ENCODE peak calls at places on chromosomes 7 and 10, in six cellular contexts. One of them, this sample, is unnamed.

GRCh38 chr10:112360308-112361270 is 13.3 kb upstream of the ACSL5 start:
- DNase-seq in SK-N-SH: no peak
- DNase-seq in GM23338: peak
- DNase-seq in neural progenitor cell: no peak
- DNase-seq in hepatocyte: no peak
- DNase-seq in GM23248: peak
- DNase-seq in this sample: peak

GRCh38 chr7:25949672-25950487 is 202.1 kb upstream of the NFE2L3 start:
- DNase-seq in SK-N-SH: no peak
- DNase-seq in GM23338: peak
- DNase-seq in neural progenitor cell: peak
- DNase-seq in hepatocyte: peak
- DNase-seq in GM23248: peak
- DNase-seq in this sample: no peak

GRCh38 chr7:867406-868188 is 8.8 kb upstream of the GET4 start:
- DNase-seq in SK-N-SH: no peak
- DNase-seq in GM23338: no peak
- DNase-seq in neural progenitor cell: no peak
- DNase-seq in hepatocyte: no peak
- DNase-seq in GM23248: peak
- DNase-seq in this sample: no peak

GRCh38 chr10:128527730-128528129 is 401.5 kb upstream of the MKI67 start:
- DNase-seq in SK-N-SH: no peak
- DNase-seq in GM23338: no peak
- DNase-seq in neural progenitor cell: no peak
- DNase-seq in hepatocyte: no peak
- DNase-seq in GM23248: no peak
- DNase-seq in this sample: no peak

GRCh38 chr7:99021941-99022560 is 121.9 kb downstream of the SMURF1 start:
- DNase-seq in SK-N-SH: no peak
- DNase-seq in GM23338: no peak
- DNase-seq in neural progenitor cell: no peak
- DNase-seq in hepatocyte: no peak
- DNase-seq in GM23248: no peak
- DNase-seq in this sample: peak

GRCh38 chr10:22344204-22344603 is 1.1 kb upstream of the SPAG6 start:
- DNase-seq in SK-N-SH: no peak
- DNase-seq in GM23338: no peak
- DNase-seq in neural progenitor cell: no peak
- DNase-seq in hepatocyte: no peak
- DNase-seq in GM23248: no peak
- DNase-seq in this sample: no peak

GRCh38 chr7:84277628-84278224 is 83.1 kb upstream of the SEMA3A start:
- DNase-seq in SK-N-SH: no peak
- DNase-seq in GM23338: peak
- DNase-seq in neural progenitor cell: peak
- DNase-seq in hepatocyte: no peak
- DNase-seq in GM23248: no peak
- DNase-seq in this sample: no peak

GRCh38 chr10:972763-973162 is 15.5 kb upstream of the GTPBP4 start:
- DNase-seq in SK-N-SH: no peak
- DNase-seq in GM23338: no peak
- DNase-seq in neural progenitor cell: no peak
- DNase-seq in hepatocyte: no peak
- DNase-seq in GM23248: no peak
- DNase-seq in this sample: no peak

GRCh38 chr7:117118579-117119180 is 165.4 kb downstream of the ST7 start:
- DNase-seq in SK-N-SH: no peak
- DNase-seq in GM23338: peak
- DNase-seq in neural progenitor cell: no peak
- DNase-seq in hepatocyte: no peak
- DNase-seq in GM23248: no peak
- DNase-seq in this sample: no peak

GRCh38 chr10:44619521-44619920 is 234.6 kb upstream of the CXCL12 start:
- DNase-seq in SK-N-SH: no peak
- DNase-seq in GM23338: no peak
- DNase-seq in neural progenitor cell: no peak
- DNase-seq in hepatocyte: no peak
- DNase-seq in GM23248: peak
- DNase-seq in this sample: no peak

GRCh38 chr7:25255603-25256320 is 27.5 kb upstream of the NPVF start:
- DNase-seq in SK-N-SH: no peak
- DNase-seq in GM23338: no peak
- DNase-seq in neural progenitor cell: peak
- DNase-seq in hepatocyte: peak
- DNase-seq in GM23248: no peak
- DNase-seq in this sample: no peak

GRCh38 chr7:44348300-44348699 is 22.9 kb upstream of the CAMK2B start:
- DNase-seq in SK-N-SH: peak
- DNase-seq in GM23338: peak
- DNase-seq in neural progenitor cell: peak
- DNase-seq in hepatocyte: no peak
- DNase-seq in GM23248: peak
- DNase-seq in this sample: peak

GRCh38 chr10:4546500-4546899 is 279.5 kb upstream of the AKR1E2 start:
- DNase-seq in SK-N-SH: no peak
- DNase-seq in GM23338: no peak
- DNase-seq in neural progenitor cell: no peak
- DNase-seq in hepatocyte: peak
- DNase-seq in GM23248: peak
- DNase-seq in this sample: peak

GRCh38 chr10:94193466-94193924 is 169.2 kb downstream of the NOC3L start:
- DNase-seq in SK-N-SH: no peak
- DNase-seq in GM23338: peak
- DNase-seq in neural progenitor cell: peak
- DNase-seq in hepatocyte: no peak
- DNase-seq in GM23248: peak
- DNase-seq in this sample: no peak

GRCh38 chr10:103757531-103758293 is 97.7 kb downstream of the SH3PXD2A start:
- DNase-seq in SK-N-SH: no peak
- DNase-seq in GM23338: peak
- DNase-seq in neural progenitor cell: no peak
- DNase-seq in hepatocyte: peak
- DNase-seq in GM23248: peak
- DNase-seq in this sample: peak

GRCh38 chr10:130265542-130265941 is 129.4 kb downstream of the GLRX3 start:
- DNase-seq in SK-N-SH: no peak
- DNase-seq in GM23338: no peak
- DNase-seq in neural progenitor cell: no peak
- DNase-seq in hepatocyte: no peak
- DNase-seq in GM23248: no peak
- DNase-seq in this sample: no peak

GRCh38 chr7:133452611-133453010 is 199.7 kb downstream of the EXOC4 start:
- DNase-seq in SK-N-SH: no peak
- DNase-seq in GM23338: no peak
- DNase-seq in neural progenitor cell: no peak
- DNase-seq in hepatocyte: no peak
- DNase-seq in GM23248: no peak
- DNase-seq in this sample: no peak

GRCh38 chr7:79504607-79505389 is 51.3 kb upstream of the MAGI2 start:
- DNase-seq in SK-N-SH: no peak
- DNase-seq in GM23338: peak
- DNase-seq in neural progenitor cell: peak
- DNase-seq in hepatocyte: peak
- DNase-seq in GM23248: peak
- DNase-seq in this sample: peak

GRCh38 chr7:64562621-64563275 is at the start of gene ZNF680:
- DNase-seq in SK-N-SH: peak
- DNase-seq in GM23338: peak
- DNase-seq in neural progenitor cell: no peak
- DNase-seq in hepatocyte: no peak
- DNase-seq in GM23248: peak
- DNase-seq in this sample: peak

GRCh38 chr7:133081119-133081604 is 728 bp downstream of the CHCHD3 start:
- DNase-seq in SK-N-SH: peak
- DNase-seq in GM23338: peak
- DNase-seq in neural progenitor cell: peak
- DNase-seq in hepatocyte: peak
- DNase-seq in GM23248: peak
- DNase-seq in this sample: peak

GRCh38 chr10:42989481-42989921 is 87.4 kb upstream of the RET start:
- DNase-seq in SK-N-SH: no peak
- DNase-seq in GM23338: no peak
- DNase-seq in neural progenitor cell: no peak
- DNase-seq in hepatocyte: no peak
- DNase-seq in GM23248: no peak
- DNase-seq in this sample: no peak

GRCh38 chr10:6973904-6974303 is 393.8 kb upstream of the PRKCQ start:
- DNase-seq in SK-N-SH: no peak
- DNase-seq in GM23338: no peak
- DNase-seq in neural progenitor cell: no peak
- DNase-seq in hepatocyte: no peak
- DNase-seq in GM23248: no peak
- DNase-seq in this sample: no peak

GRCh38 chr7:106640368-106641141 is 20.4 kb downstream of the CCDC71L start:
- DNase-seq in SK-N-SH: no peak
- DNase-seq in GM23338: no peak
- DNase-seq in neural progenitor cell: no peak
- DNase-seq in hepatocyte: no peak
- DNase-seq in GM23248: peak
- DNase-seq in this sample: no peak

GRCh38 chr7:150631084-150631824 is 931 bp downstream of the GIMAP6 start:
- DNase-seq in SK-N-SH: no peak
- DNase-seq in GM23338: no peak
- DNase-seq in neural progenitor cell: no peak
- DNase-seq in hepatocyte: no peak
- DNase-seq in GM23248: no peak
- DNase-seq in this sample: no peak

GRCh38 chr10:125985557-125986246 is 89.3 kb downstream of the FANK1 start:
- DNase-seq in SK-N-SH: no peak
- DNase-seq in GM23338: no peak
- DNase-seq in neural progenitor cell: no peak
- DNase-seq in hepatocyte: no peak
- DNase-seq in GM23248: peak
- DNase-seq in this sample: no peak

GRCh38 chr7:114922151-114922651 is 307 bp downstream of the MDFIC start:
- DNase-seq in SK-N-SH: peak
- DNase-seq in GM23338: peak
- DNase-seq in neural progenitor cell: peak
- DNase-seq in hepatocyte: peak
- DNase-seq in GM23248: peak
- DNase-seq in this sample: peak
- H2AFZ ChIP-seq in SK-N-SH: peak
- H2AFZ ChIP-seq in GM23338: peak
- H2AFZ ChIP-seq in neural progenitor cell: peak
- H2AFZ ChIP-seq in hepatocyte: peak
- H2AFZ ChIP-seq in GM23248: peak
- H2AFZ ChIP-seq in this sample: peak

DNA sequence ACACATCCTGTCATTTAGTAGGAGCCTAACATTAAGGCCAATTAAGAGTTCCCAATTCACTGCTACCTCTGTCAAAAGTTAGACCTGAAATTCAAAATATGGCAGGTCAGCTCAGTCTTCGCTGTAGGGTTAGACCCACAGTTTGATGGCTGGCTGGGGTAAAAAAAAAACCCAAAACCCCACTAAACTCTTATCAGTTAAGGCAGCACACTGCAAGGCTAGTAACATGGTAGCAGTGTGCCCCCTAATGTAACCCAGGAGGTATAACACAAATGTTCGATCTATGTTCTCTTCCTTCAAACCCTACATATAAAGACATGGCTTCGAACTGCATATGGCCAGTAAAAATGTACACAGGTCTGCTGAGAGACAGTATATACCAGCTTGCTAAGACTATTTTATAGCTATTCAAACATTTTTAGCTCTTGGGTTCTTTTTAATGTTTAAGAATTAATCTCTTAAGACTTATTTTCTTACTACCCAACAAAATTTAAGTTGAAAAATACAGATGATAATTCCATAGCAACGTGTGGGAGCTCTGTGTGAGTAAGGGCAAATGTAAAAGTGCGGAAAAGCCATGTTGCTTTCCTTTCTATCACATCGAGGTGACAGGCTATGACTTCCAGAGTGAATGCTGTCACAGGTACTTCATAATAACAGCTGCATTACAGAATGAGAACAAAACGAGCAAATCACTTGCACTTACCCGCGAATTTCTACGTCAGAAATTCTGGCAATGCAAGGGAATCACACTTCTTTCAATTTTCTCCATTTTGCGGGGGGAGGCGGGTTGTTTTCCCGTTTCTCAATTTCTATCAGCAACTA is 168.4 kb upstream of the IMMP2L start:
- DNase-seq in SK-N-SH: peak
- DNase-seq in GM23338: peak
- DNase-seq in neural progenitor cell: peak
- DNase-seq in hepatocyte: peak
- DNase-seq in GM23248: peak
- DNase-seq in this sample: peak
- TF ChIP-seq EZH2phosphoT487 in SK-N-SH: no peak
- TF ChIP-seq EZH2phosphoT487 in GM23338: no peak
- TF ChIP-seq EZH2phosphoT487 in neural progenitor cell: no peak
- TF ChIP-seq EZH2phosphoT487 in hepatocyte: no peak
- TF ChIP-seq EZH2phosphoT487 in GM23248: no peak
- TF ChIP-seq EZH2phosphoT487 in this sample: no peak

DNA sequence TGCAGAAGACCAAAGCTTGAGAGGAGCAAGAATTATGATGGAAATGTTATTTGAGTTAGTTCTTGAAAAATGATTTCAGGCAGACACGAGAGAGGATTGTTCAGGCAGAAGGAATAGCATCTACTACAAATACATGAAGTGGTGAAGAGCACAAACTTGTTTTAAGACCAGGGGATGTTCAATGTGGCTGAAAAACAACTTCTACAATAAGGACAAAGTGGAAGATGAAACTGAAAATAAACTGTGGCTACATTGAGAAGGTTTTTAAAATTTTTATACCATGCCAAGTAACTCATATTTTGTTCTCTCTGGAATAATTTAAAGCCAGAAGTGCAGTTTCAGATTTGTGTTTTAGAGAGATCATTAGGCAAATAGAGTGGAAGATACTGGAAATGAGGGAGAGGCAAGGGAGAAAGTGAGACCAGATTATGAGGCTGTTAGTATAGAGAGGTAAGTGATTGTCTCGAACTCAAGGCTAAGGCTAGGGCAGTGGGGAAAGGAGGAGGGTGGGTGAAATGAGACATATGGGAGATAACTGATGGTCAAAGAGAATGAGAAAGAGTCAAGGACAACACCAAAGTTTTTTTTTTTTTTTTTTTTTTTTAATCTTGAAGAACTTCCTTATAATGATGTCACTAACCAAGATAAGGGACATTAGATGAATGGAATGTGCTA is 115.4 kb downstream of the MDFIC start:
- DNase-seq in SK-N-SH: no peak
- DNase-seq in GM23338: no peak
- DNase-seq in neural progenitor cell: no peak
- DNase-seq in hepatocyte: no peak
- DNase-seq in GM23248: no peak
- DNase-seq in this sample: no peak
- H2AFZ ChIP-seq in SK-N-SH: no peak
- H2AFZ ChIP-seq in GM23338: no peak
- H2AFZ ChIP-seq in neural progenitor cell: no peak
- H2AFZ ChIP-seq in hepatocyte: no peak
- H2AFZ ChIP-seq in GM23248: no peak
- H2AFZ ChIP-seq in this sample: no peak

DNA sequence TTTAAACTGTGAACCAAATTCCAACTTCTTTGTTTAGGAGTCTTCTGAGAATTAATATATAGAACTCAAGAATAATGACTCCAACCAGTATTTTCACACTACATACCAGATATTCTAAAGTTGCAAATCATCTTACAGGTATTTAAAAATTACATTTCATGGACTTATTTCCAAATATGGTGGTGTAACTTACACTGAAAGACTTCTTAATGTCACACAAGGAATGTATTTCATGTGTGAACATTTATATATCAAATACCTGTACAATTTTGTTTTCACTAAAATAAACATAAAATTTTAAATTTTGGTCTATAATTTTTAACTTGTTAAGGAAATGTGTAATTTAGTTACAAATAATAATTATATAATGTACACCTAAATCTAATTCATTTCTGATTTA is 2.6 kb upstream of the CDK6 start:
- DNase-seq in SK-N-SH: no peak
- DNase-seq in GM23338: no peak
- DNase-seq in neural progenitor cell: no peak
- DNase-seq in hepatocyte: no peak
- DNase-seq in GM23248: no peak
- DNase-seq in this sample: no peak
- TF ChIP-seq EZH2phosphoT487 in SK-N-SH: no peak
- TF ChIP-seq EZH2phosphoT487 in GM23338: no peak
- TF ChIP-seq EZH2phosphoT487 in neural progenitor cell: no peak
- TF ChIP-seq EZH2phosphoT487 in hepatocyte: no peak
- TF ChIP-seq EZH2phosphoT487 in GM23248: no peak
- TF ChIP-seq EZH2phosphoT487 in this sample: no peak

This sample was measured in PC-3.